ENCODE peak calls at places on chromosomes 12 and 14, in nine cellular contexts. J is NCI-H446; G is Calu3; P is A172; Y is T-helper 22 cell; F is fibroblast of the aortic adventitia; U is myocyte; K is NCI-H1417; C is stimulated activated CD8-positive, alpha-beta memory T cell treated with anti-CD3 and anti-CD28 coated beads, Interleukin-7, amount 100 ng/mL, for 4 hours. Q is an unnamed sample.

GRCh38 chr12:127280393-127281275 is 986.3 kb upstream of the TMEM132C start:
- DNase-seq in J (no peak), G (no peak), P (no peak), Y (peak), F (no peak), U (no peak), K (no peak), C (peak), Q (peak)

GRCh38 chr14:74211945-74212580 is 27.2 kb upstream of the VSX2 start:
- DNase-seq in J (no peak), G (no peak), P (no peak), Y (no peak), F (no peak), U (no peak), K (no peak), C (no peak), Q (no peak)

GRCh38 chr12:7834701-7835100 is 38.0 kb downstream of the SLC2A14 start:
- DNase-seq in J (no peak), G (no peak), P (no peak), Y (no peak), F (no peak), U (no peak), K (no peak), C (no peak), Q (no peak)

GRCh38 chr14:76329150-76329881 is 46.6 kb upstream of the ESRRB start:
- DNase-seq in J (no peak), G (no peak), P (no peak), Y (no peak), F (no peak), U (no peak), K (peak), C (no peak), Q (no peak)

GRCh38 chr14:102111101-102111500 is 24.3 kb upstream of the HSP90AA1 start:
- DNase-seq in J (no peak), G (no peak), P (no peak), Y (no peak), F (no peak), U (no peak), K (no peak), C (no peak), Q (no peak)

GRCh38 chr14:38404100-38404541 is 148.2 kb upstream of the CLEC14A start:
- DNase-seq in J (no peak), G (no peak), P (peak), Y (no peak), F (peak), U (peak), K (no peak), C (no peak), Q (no peak)

GRCh38 chr12:13390921-13391320 is 194.4 kb downstream of the EMP1 start:
- DNase-seq in J (peak), G (no peak), P (no peak), Y (no peak), F (no peak), U (no peak), K (no peak), C (no peak), Q (no peak)

GRCh38 chr12:107929436-107929835 is 154.9 kb downstream of the ASCL4 start:
- DNase-seq in J (peak), G (no peak), P (peak), Y (no peak), F (peak), U (no peak), K (peak), C (no peak), Q (peak)

GRCh38 chr12:18382486-18382885 is 121.2 kb downstream of the PIK3C2G start:
- DNase-seq in J (no peak), G (no peak), P (peak), Y (no peak), F (peak), U (peak), K (no peak), C (no peak), Q (no peak)

GRCh38 chr14:23346693-23347405 is 5.8 kb downstream of the SLC22A17 start:
- DNase-seq in J (no peak), G (no peak), P (no peak), Y (no peak), F (no peak), U (no peak), K (no peak), C (no peak), Q (no peak)

GRCh38 chr12:109604132-109604585 is 30.6 kb downstream of the MVK start:
- DNase-seq in J (no peak), G (no peak), P (no peak), Y (no peak), F (no peak), U (no peak), K (no peak), C (no peak), Q (no peak)

GRCh38 chr12:85866929-85867776 is 6.9 kb upstream of the NTS start:
- DNase-seq in J (peak), G (peak), P (peak), Y (no peak), F (peak), U (peak), K (peak), C (no peak), Q (peak)

GRCh38 chr12:28484157-28484556 is 293.9 kb downstream of the CCDC91 start:
- DNase-seq in J (no peak), G (no peak), P (no peak), Y (no peak), F (no peak), U (no peak), K (no peak), C (no peak), Q (no peak)

GRCh38 chr12:110743571-110744093 is 941 bp upstream of the PPP1CC start:
- DNase-seq in J (no peak), G (peak), P (no peak), Y (no peak), F (peak), U (no peak), K (peak), C (no peak), Q (no peak)

GRCh38 chr12:45215419-45216296 is at the start of gene ANO6:
- DNase-seq in J (peak), G (peak), P (peak), Y (peak), F (peak), U (peak), K (peak), C (peak), Q (peak)